ENCODE peak calls at places on chromosomes 3 and 15, in ten cellular contexts. One of them, this sample, is unnamed.

GRCh38 chr3:101466465-101467309 is 46.3 kb downstream of the SENP7 start:
- DNase-seq in COR-L47: no peak
- DNase-seq in stimulated activated effector memory CD8-positive, alpha-beta T cell treated with anti-CD3 and anti-CD28 coated beads, Interleukin-12 subunit alpha, Interleukin-12 subunit beta, amount 100 ng/mL, for 72 hours: no peak
- DNase-seq in AG08395: no peak
- DNase-seq in anterior cingulate cortex: no peak
- DNase-seq in A549: no peak
- DNase-seq in A172: no peak
- DNase-seq in germinal center: no peak
- DNase-seq in activated CD4-positive, alpha-beta T cell treated with anti-CD3 and anti-CD28 coated beads, Interleukin-2, amount 50 U/mL, for 24 hours: no peak
- DNase-seq in EH: no peak
- DNase-seq in this sample: peak

GRCh38 chr15:84816694-84817460 is at the start of gene ALPK3:
- DNase-seq in EH: no peak
- DNase-seq in A549: no peak
- DNase-seq in A172: no peak
- DNase-seq in stimulated activated effector memory CD8-positive, alpha-beta T cell treated with anti-CD3 and anti-CD28 coated beads, Interleukin-12 subunit alpha, Interleukin-12 subunit beta, amount 100 ng/mL, for 72 hours: no peak
- DNase-seq in germinal center: no peak
- DNase-seq in activated CD4-positive, alpha-beta T cell treated with anti-CD3 and anti-CD28 coated beads, Interleukin-2, amount 50 U/mL, for 24 hours: no peak
- DNase-seq in COR-L47: no peak
- DNase-seq in AG08395: no peak
- DNase-seq in anterior cingulate cortex: no peak
- DNase-seq in this sample: peak

GRCh38 chr3:70726096-70726745 is 413.8 kb upstream of the MDFIC2 start:
- DNase-seq in COR-L47: no peak
- DNase-seq in germinal center: no peak
- DNase-seq in activated CD4-positive, alpha-beta T cell treated with anti-CD3 and anti-CD28 coated beads, Interleukin-2, amount 50 U/mL, for 24 hours: no peak
- DNase-seq in EH: peak
- DNase-seq in AG08395: no peak
- DNase-seq in stimulated activated effector memory CD8-positive, alpha-beta T cell treated with anti-CD3 and anti-CD28 coated beads, Interleukin-12 subunit alpha, Interleukin-12 subunit beta, amount 100 ng/mL, for 72 hours: no peak
- DNase-seq in anterior cingulate cortex: no peak
- DNase-seq in A172: no peak
- DNase-seq in A549: no peak
- DNase-seq in this sample: no peak

GRCh38 chr3:19149388-19149787 is 1.1 kb downstream of the KCNH8 start:
- DNase-seq in germinal center: peak
- DNase-seq in stimulated activated effector memory CD8-positive, alpha-beta T cell treated with anti-CD3 and anti-CD28 coated beads, Interleukin-12 subunit alpha, Interleukin-12 subunit beta, amount 100 ng/mL, for 72 hours: no peak
- DNase-seq in AG08395: peak
- DNase-seq in A549: no peak
- DNase-seq in EH: peak
- DNase-seq in activated CD4-positive, alpha-beta T cell treated with anti-CD3 and anti-CD28 coated beads, Interleukin-2, amount 50 U/mL, for 24 hours: no peak
- DNase-seq in anterior cingulate cortex: no peak
- DNase-seq in COR-L47: no peak
- DNase-seq in A172: peak
- DNase-seq in this sample: peak

GRCh38 chr3:194244167-194244566 is 107.0 kb downstream of the CPN2 start:
- DNase-seq in germinal center: no peak
- DNase-seq in activated CD4-positive, alpha-beta T cell treated with anti-CD3 and anti-CD28 coated beads, Interleukin-2, amount 50 U/mL, for 24 hours: no peak
- DNase-seq in stimulated activated effector memory CD8-positive, alpha-beta T cell treated with anti-CD3 and anti-CD28 coated beads, Interleukin-12 subunit alpha, Interleukin-12 subunit beta, amount 100 ng/mL, for 72 hours: no peak
- DNase-seq in AG08395: no peak
- DNase-seq in A549: no peak
- DNase-seq in anterior cingulate cortex: no peak
- DNase-seq in COR-L47: no peak
- DNase-seq in A172: no peak
- DNase-seq in EH: no peak
- DNase-seq in this sample: no peak

GRCh38 chr15:31027948-31028586 is 36.6 kb upstream of the MTMR10 start:
- DNase-seq in germinal center: no peak
- DNase-seq in anterior cingulate cortex: no peak
- DNase-seq in stimulated activated effector memory CD8-positive, alpha-beta T cell treated with anti-CD3 and anti-CD28 coated beads, Interleukin-12 subunit alpha, Interleukin-12 subunit beta, amount 100 ng/mL, for 72 hours: no peak
- DNase-seq in A172: no peak
- DNase-seq in EH: no peak
- DNase-seq in A549: no peak
- DNase-seq in AG08395: no peak
- DNase-seq in COR-L47: no peak
- DNase-seq in activated CD4-positive, alpha-beta T cell treated with anti-CD3 and anti-CD28 coated beads, Interleukin-2, amount 50 U/mL, for 24 hours: no peak
- DNase-seq in this sample: no peak

GRCh38 chr3:40043444-40043755 is 234.0 kb downstream of the MYRIP start:
- DNase-seq in anterior cingulate cortex: no peak
- DNase-seq in A549: no peak
- DNase-seq in A172: peak
- DNase-seq in stimulated activated effector memory CD8-positive, alpha-beta T cell treated with anti-CD3 and anti-CD28 coated beads, Interleukin-12 subunit alpha, Interleukin-12 subunit beta, amount 100 ng/mL, for 72 hours: no peak
- DNase-seq in germinal center: no peak
- DNase-seq in activated CD4-positive, alpha-beta T cell treated with anti-CD3 and anti-CD28 coated beads, Interleukin-2, amount 50 U/mL, for 24 hours: no peak
- DNase-seq in COR-L47: no peak
- DNase-seq in EH: peak
- DNase-seq in AG08395: peak
- DNase-seq in this sample: no peak

GRCh38 chr15:66823601-66824000 is 121.6 kb downstream of the SMAD6 start:
- DNase-seq in activated CD4-positive, alpha-beta T cell treated with anti-CD3 and anti-CD28 coated beads, Interleukin-2, amount 50 U/mL, for 24 hours: no peak
- DNase-seq in COR-L47: no peak
- DNase-seq in A549: no peak
- DNase-seq in anterior cingulate cortex: no peak
- DNase-seq in EH: no peak
- DNase-seq in AG08395: no peak
- DNase-seq in A172: no peak
- DNase-seq in stimulated activated effector memory CD8-positive, alpha-beta T cell treated with anti-CD3 and anti-CD28 coated beads, Interleukin-12 subunit alpha, Interleukin-12 subunit beta, amount 100 ng/mL, for 72 hours: no peak
- DNase-seq in germinal center: no peak
- DNase-seq in this sample: no peak